ENCODE peak calls at places on chromosome 11, in nine cellular contexts. S, E, A, R, C, B, L, Y and V are unnamed samples.
A peak's percentile ranks its signal among the peaks of the same experiment; 100 is the strongest.

GRCh38 chr11:17725174-17725573 is 5.8 kb downstream of the MYOD1 start:
- DNase-seq in A (no peak), E (no peak), C (no peak), B (no peak), Y (no peak), S (no peak), L (no peak), R (peak; percentile 16), V (no peak)

GRCh38 chr11:76892305-76892704 is 31.6 kb downstream of the ACER3 start:
- DNase-seq in E (no peak), B (no peak), R (no peak), C (no peak), L (no peak), Y (no peak), A (no peak), S (no peak), V (no peak)

GRCh38 chr11:132623496-132623895 is 908.8 kb downstream of the OPCML start:
- DNase-seq in L (no peak), S (no peak), C (no peak), A (no peak), R (no peak), E (no peak), B (no peak), Y (no peak), V (no peak)

GRCh38 chr11:121119444-121119843 is 18.4 kb downstream of the TECTA start:
- DNase-seq in R (no peak), L (no peak), S (peak; percentile 5), E (no peak), C (no peak), B (no peak), A (no peak), Y (no peak), V (no peak)

GRCh38 chr11:95432714-95433503 is 201.9 kb upstream of the SESN3 start:
- DNase-seq in C (no peak), B (no peak), L (no peak), Y (no peak), A (no peak), R (no peak), E (no peak), S (no peak), V (no peak)

GRCh38 chr11:17978553-17979287 is 34.1 kb downstream of the SERGEF start:
- DNase-seq in A (peak; percentile 45), B (peak; percentile 42), L (no peak), E (peak; percentile 83), C (peak; percentile 9), R (peak; percentile 55), S (peak; percentile 48), Y (no peak), V (peak; percentile 37)

GRCh38 chr11:13942908-13943505 is 19.5 kb upstream of the SPON1 start:
- DNase-seq in E (no peak), S (peak; percentile 30), A (no peak), R (no peak), C (no peak), Y (no peak), L (no peak), B (peak; percentile 87), V (no peak)

GRCh38 chr11:62492586-62492985 is 54.0 kb downstream of the AHNAK start:
- DNase-seq in L (no peak), R (no peak), C (no peak), Y (no peak), A (no peak), E (no peak), B (no peak), S (no peak), V (no peak)

GRCh38 chr11:121004196-121004840 is 19.6 kb upstream of the TBCEL start:
- DNase-seq in R (no peak), B (no peak), S (no peak), C (no peak), A (no peak), Y (no peak), L (no peak), E (peak; percentile 53), V (no peak)

GRCh38 chr11:83047515-83048225 is 24.0 kb downstream of the RAB30 start:
- DNase-seq in A (no peak), C (no peak), B (no peak), S (no peak), Y (no peak), R (no peak), L (no peak), E (no peak), V (no peak)

GRCh38 chr11:62125316-62125715 is 1.5 kb downstream of the INCENP start:
- DNase-seq in A (peak; percentile 14), E (no peak), S (no peak), B (no peak), L (no peak), R (no peak), C (no peak), Y (no peak), V (no peak)

GRCh38 chr11:58832246-58832645 is 12.3 kb downstream of the GLYATL2 start:
- DNase-seq in B (no peak), S (peak; percentile 1), Y (no peak), R (no peak), A (peak; percentile 45), E (no peak), L (no peak), C (no peak), V (no peak)

GRCh38 chr11:95450547-95451123 is 219.6 kb upstream of the SESN3 start:
- DNase-seq in L (no peak), Y (no peak), S (peak; percentile 38), B (no peak), R (no peak), E (no peak), A (no peak), C (no peak), V (no peak)

GRCh38 chr11:6124245-6124644 is 16.8 kb downstream of the OR56B4 start:
- DNase-seq in S (no peak), R (no peak), A (no peak), C (no peak), L (no peak), Y (no peak), B (no peak), E (no peak), V (no peak)

GRCh38 chr11:27921472-27921871 is 186.5 kb downstream of the KIF18A start:
- DNase-seq in A (no peak), R (no peak), C (no peak), B (no peak), S (peak; percentile 57), Y (no peak), E (no peak), L (no peak), V (no peak)

GRCh38 chr11:69541501-69542313 is 60.2 kb downstream of the LINC01488 start:
- DNase-seq in R (no peak), B (peak; percentile 52), L (no peak), S (no peak), A (peak; percentile 13), Y (no peak), C (no peak), E (no peak), V (no peak)

GRCh38 chr11:82896183-82896582 is 4.0 kb downstream of the PRCP start:
- DNase-seq in S (no peak), A (no peak), R (no peak), E (no peak), Y (no peak), B (no peak), C (no peak), L (no peak), V (no peak)

GRCh38 chr11:2444301-2445106 is at the start of the genes KCNQ1 and TRPM5:
- DNase-seq in A (peak; percentile 59), C (peak; percentile 78), B (no peak), E (peak; percentile 79), R (peak; percentile 77), Y (peak; percentile 72), L (peak; percentile 72), S (no peak), V (peak; percentile 87)

GRCh38 chr11:97269527-97269926 is 879.7 kb downstream of the JRKL start:
- DNase-seq in B (peak; percentile 0), C (no peak), E (peak; percentile 86), S (no peak), R (no peak), A (no peak), L (no peak), Y (no peak), V (no peak)

GRCh38 chr11:115721309-115722007 is 217.2 kb upstream of the CADM1 start:
- DNase-seq in S (no peak), R (no peak), L (no peak), Y (no peak), B (no peak), A (no peak), E (no peak), C (no peak), V (no peak)

GRCh38 chr11:65557280-65558001 is 718 bp downstream of the LTBP3 start:
- DNase-seq in Y (no peak), C (no peak), E (no peak), R (no peak), A (no peak), S (no peak), B (no peak), L (no peak), V (no peak)

GRCh38 chr11:67372232-67372992 is 986 bp downstream of the CLCF1 start:
- DNase-seq in C (no peak), Y (no peak), L (no peak), S (no peak), B (no peak), A (peak; percentile 64), E (peak; percentile 52), R (peak; percentile 59), V (no peak)

GRCh38 chr11:12137005-12137690 is 26.8 kb downstream of the MICAL2 start:
- DNase-seq in R (peak; percentile 40), E (no peak), A (no peak), B (no peak), Y (no peak), S (no peak), C (no peak), L (no peak), V (no peak)

GRCh38 chr11:35709386-35709785 is 46.8 kb downstream of the TRIM44 start:
- DNase-seq in L (no peak), A (no peak), B (no peak), S (no peak), Y (no peak), E (no peak), R (no peak), C (no peak), V (no peak)

GRCh38 chr11:28250192-28250591 is 142.0 kb downstream of the METTL15 start:
- DNase-seq in A (no peak), B (no peak), R (no peak), Y (no peak), C (no peak), L (no peak), E (no peak), S (no peak), V (no peak)